ENCODE peak calls at places on chromosomes 13 and 19, in eight cellular contexts. R is foreskin fibroblast, S is fibroblast of pulmonary artery, Z is GM12864, P is fibroblast of lung, Q is fibroblast of mammary gland, F is HFF-Myc, E is suprapubic skin. L is an unnamed sample.

GRCh38 chr19:4089400-4089908 is 22.8 kb upstream of the ZBTB7A start:
- DNase-seq in R (no peak), P (no peak), Q (no peak), S (no peak), Z (no peak), E (no peak), F (no peak), L (no peak)

GRCh38 chr19:40719414-40719894 is 2.5 kb downstream of the ITPKC start:
- DNase-seq in E (no peak), F (no peak), R (no peak), Q (peak), Z (no peak), P (no peak), S (no peak), L (no peak)

GRCh38 chr19:42965204-42965603 is 28.2 kb upstream of the PSG7 start:
- DNase-seq in E (no peak), F (no peak), S (peak), P (peak), Z (no peak), Q (peak), R (peak), L (no peak)

GRCh38 chr13:40494513-40494912 is 171.9 kb downstream of the FOXO1 start:
- DNase-seq in S (peak), R (no peak), E (no peak), Q (no peak), F (no peak), Z (no peak), P (peak), L (no peak)

GRCh38 chr19:5534787-5535586 is 32.8 kb downstream of the TINCR start:
- DNase-seq in Z (no peak), R (no peak), P (no peak), Q (peak), E (no peak), S (no peak), F (no peak), L (no peak)

GRCh38 chr19:32671883-32672282 is 3.1 kb downstream of the ANKRD27 start:
- DNase-seq in Z (no peak), S (no peak), F (no peak), Q (no peak), P (peak), R (no peak), E (no peak), L (no peak)

GRCh38 chr13:44045179-44045562 is 165.5 kb downstream of the LACC1 start:
- DNase-seq in E (no peak), F (no peak), Z (no peak), R (no peak), P (no peak), S (no peak), Q (no peak), L (no peak)

GRCh38 chr19:38402967-38403674 is at the start of gene FAM98C:
- DNase-seq in Z (peak), S (peak), E (peak), F (peak), Q (peak), P (peak), R (peak), L (no peak)

GRCh38 chr13:41694902-41695301 is 237.6 kb downstream of the RGCC start:
- DNase-seq in S (peak), Q (peak), F (peak), P (peak), E (no peak), R (peak), Z (no peak), L (no peak)

GRCh38 chr19:19209372-19209771 is 2.4 kb upstream of the NCAN start:
- DNase-seq in P (no peak), R (no peak), Q (no peak), F (no peak), E (no peak), Z (no peak), S (no peak), L (no peak)

GRCh38 chr19:39645800-39646411 is 9.8 kb upstream of the LGALS16 start:
- DNase-seq in R (peak), E (no peak), Z (no peak), S (peak), P (peak), Q (peak), F (peak), L (no peak)

GRCh38 chr19:18322318-18322758 is 538 bp downstream of the LSM4 start:
- DNase-seq in P (peak), Z (no peak), S (peak), R (peak), E (no peak), Q (peak), F (no peak), L (no peak)

GRCh38 chr19:5193192-5193591 is 147.4 kb downstream of the PTPRS start:
- DNase-seq in Z (no peak), P (no peak), R (no peak), Q (no peak), E (no peak), F (no peak), S (no peak), L (no peak)

GRCh38 chr13:75180805-75181455 is 301.0 kb downstream of the TBC1D4 start:
- DNase-seq in E (no peak), Z (no peak), R (no peak), P (peak), Q (peak), S (peak), F (no peak), L (no peak)

GRCh38 chr13:45327253-45327954 is 13.6 kb downstream of the TPT1 start:
- DNase-seq in Q (no peak), E (no peak), P (no peak), S (no peak), R (no peak), F (no peak), Z (no peak), L (no peak)

GRCh38 chr19:7197760-7198696 is 96.2 kb downstream of the INSR start:
- DNase-seq in Z (peak), R (peak), F (peak), Q (peak), E (peak), S (peak), P (peak), L (peak)
- TF ChIP-seq CTCF in Z (peak), R (no peak), F (no peak), Q (no peak), E (no peak), S (peak), P (no peak), L (peak)

GRCh38 chr13:88887045-88887662 is 1216.0 kb downstream of the SLITRK5 start:
- DNase-seq in Q (no peak), F (no peak), E (no peak), R (no peak), Z (no peak), S (no peak), P (no peak), L (no peak)
- TF ChIP-seq CTCF in Q (no peak), F (no peak), E (no peak), R (no peak), Z (no peak), S (no peak), P (no peak), L (no peak)

GRCh38 chr19:48897181-48897580 is 1.4 kb downstream of the TULP2 start:
- DNase-seq in P (no peak), Q (no peak), S (no peak), E (no peak), F (no peak), R (no peak), Z (no peak), L (no peak)

GRCh38 chr19:48896191-48896720 is 2.3 kb downstream of the TULP2 start:
- DNase-seq in Q (peak), E (peak), F (no peak), P (peak), R (no peak), Z (no peak), S (peak), L (no peak)

GRCh38 chr19:48900477-48901452 is 653 bp downstream of the NUCB1 start:
- DNase-seq in Z (no peak), Q (peak), E (no peak), R (no peak), F (no peak), P (peak), S (peak), L (no peak)

GRCh38 chr19:48895226-48895625 is 3.3 kb downstream of the TULP2 start:
- DNase-seq in Q (no peak), P (no peak), F (no peak), R (no peak), Z (no peak), S (no peak), E (no peak), L (no peak)

GRCh38 chr19:48899781-48900476 is at the start of gene NUCB1:
- DNase-seq in Z (peak), F (peak), E (peak), Q (peak), R (peak), S (peak), P (peak), L (peak)
- TF ChIP-seq CTCF in Z (no peak), F (no peak), E (no peak), Q (peak), R (no peak), S (peak), P (peak), L (peak)

GRCh38 chr13:113758651-113759524 is at the start of gene TMEM255B:
- DNase-seq in P (peak), E (peak), Q (peak), Z (no peak), S (peak), R (peak), F (no peak), L (no peak)
- TF ChIP-seq CTCF in P (no peak), E (no peak), Q (no peak), Z (peak), S (no peak), R (no peak), F (no peak), L (peak)

GRCh38 chr19:56071151-56071550 is 49.9 kb downstream of the ZNF787 start:
- DNase-seq in R (no peak), F (no peak), Q (no peak), Z (no peak), S (no peak), E (no peak), P (no peak), L (peak)
- TF ChIP-seq CTCF in R (peak), F (peak), Q (peak), Z (peak), S (peak), E (no peak), P (no peak), L (peak)

DNA sequence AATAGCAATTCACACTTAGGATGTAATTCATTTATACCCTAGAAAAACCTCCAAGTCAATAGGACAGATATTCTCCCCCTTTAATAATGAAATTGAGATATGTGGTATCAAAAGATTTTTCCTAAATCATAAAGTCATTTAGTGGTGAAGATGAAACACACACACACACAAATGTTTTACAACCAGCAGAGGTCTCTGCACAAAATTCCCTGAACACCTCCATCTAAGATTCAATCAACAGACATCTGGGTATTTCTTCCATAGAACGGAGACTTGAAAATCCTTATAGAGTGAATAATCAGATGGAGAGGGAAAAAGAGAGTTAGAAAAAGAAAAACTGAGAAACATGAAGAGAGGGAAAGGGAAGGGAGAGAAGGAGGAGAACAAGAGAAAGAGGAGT is 52.8 kb downstream of the MYCBP2 start:
- DNase-seq in P (no peak), S (no peak), R (no peak), E (no peak), Q (no peak), F (no peak), Z (no peak), L (no peak)
- TF ChIP-seq CTCF in P (no peak), S (no peak), R (no peak), E (no peak), Q (no peak), F (no peak), Z (no peak), L (peak)

GRCh38 chr19:51147663-51148062 is 5.6 kb downstream of the SIGLEC7 start:
- DNase-seq in S (no peak), E (no peak), R (no peak), P (no peak), Q (no peak), F (no peak), Z (no peak), L (no peak)

GRCh38 chr19:51146751-51147150 is 4.7 kb downstream of the SIGLEC7 start:
- DNase-seq in Q (peak), F (no peak), P (no peak), S (no peak), R (no peak), E (no peak), Z (no peak), L (no peak)

GRCh38 chr19:51150627-51151026 is 8.5 kb downstream of the SIGLEC7 start:
- DNase-seq in E (no peak), F (no peak), R (no peak), Q (no peak), Z (no peak), S (peak), P (no peak), L (no peak)

GRCh38 chr19:51145926-51146493 is 3.9 kb downstream of the SIGLEC7 start:
- DNase-seq in P (no peak), F (no peak), E (no peak), S (no peak), Z (no peak), R (no peak), Q (no peak), L (no peak)

GRCh38 chr19:51148571-51148970 is 6.5 kb downstream of the SIGLEC7 start:
- DNase-seq in Q (no peak), Z (no peak), E (no peak), S (no peak), R (no peak), F (no peak), P (no peak), L (no peak)
- TF ChIP-seq CTCF in Q (no peak), Z (no peak), E (no peak), S (no peak), R (no peak), F (no peak), P (no peak), L (no peak)

L was measured in chondrocyte.